ENCODE peak calls at places on chromosomes 11 and 22, in four cellular contexts. R, L, S and O are unnamed samples. For H3K36me3 and H3K4me1, the result is how much of the 10 kb centered on the place peaks cover.

GRCh38 chr22:30270841-30271240 is 4.2 kb upstream of the OSM start:
- DNase-seq in S (no peak), L (peak), R (no peak), O (no peak)

GRCh38 chr11:9840460-9841004 is 176.7 kb downstream of the SWAP70 start:
- DNase-seq in L (no peak), S (no peak), R (no peak), O (no peak)

GRCh38 chr22:39522567-39523300 is 2.4 kb downstream of the ATF4 start:
- DNase-seq in L (no peak), S (peak), R (peak), O (no peak)

GRCh38 chr11:67045314-67045713 is 11.3 kb upstream of the RHOD start:
- DNase-seq in R (no peak), L (no peak), S (no peak), O (no peak)

GRCh38 chr11:93515438-93515837 is 27.8 kb downstream of the SMCO4 start:
- DNase-seq in R (no peak), L (no peak), S (no peak), O (no peak)

GRCh38 chr11:125287467-125288232 is 123.1 kb downstream of the PKNOX2 start:
- DNase-seq in L (no peak), S (no peak), R (no peak), O (no peak)

GRCh38 chr11:12770966-12771597 is 96.9 kb downstream of the TEAD1 start:
- DNase-seq in L (no peak), R (no peak), S (no peak), O (peak)

GRCh38 chr11:429931-430456 is 11.8 kb downstream of the ANO9 start:
- DNase-seq in L (no peak), S (no peak), R (no peak), O (no peak)

GRCh38 chr11:124793466-124794278 is 6.5 kb downstream of the MSANTD2 start:
- DNase-seq in R (peak), S (peak), L (no peak), O (peak)

GRCh38 chr22:26259510-26259909 is 90.2 kb downstream of the SEZ6L start:
- DNase-seq in L (no peak), R (peak), S (peak), O (no peak)

GRCh38 chr11:14242198-14242597 is 116.8 kb downstream of the RRAS2 start:
- DNase-seq in L (no peak), R (no peak), S (no peak), O (no peak)

GRCh38 chr11:8258289-8258688 is 5.4 kb downstream of the LMO1 start:
- DNase-seq in S (no peak), L (no peak), R (no peak), O (no peak)

GRCh38 chr11:79592441-79593223 is 151.8 kb upstream of the TENM4 start:
- DNase-seq in S (no peak), R (no peak), L (no peak), O (no peak)

GRCh38 chr11:78414321-78415051 is 3.1 kb downstream of the GAB2 start:
- DNase-seq in L (no peak), S (no peak), R (peak), O (no peak)

GRCh38 chr22:19143212-19143611 is 1.2 kb downstream of the ESS2 start:
- DNase-seq in R (no peak), S (no peak), L (no peak), O (no peak)

GRCh38 chr11:64245797-64246623 is 733 bp downstream of the PPP1R14B start:
- DNase-seq in R (peak), S (no peak), L (peak), O (peak)

GRCh38 chr22:49608228-49608627 is 219.4 kb downstream of the BRD1 start:
- DNase-seq in L (no peak), S (no peak), R (no peak), O (no peak)

GRCh38 chr11:11157201-11157600 is 195.8 kb downstream of the CSNK2A3 start:
- DNase-seq in S (peak), R (no peak), L (no peak), O (no peak)

GRCh38 chr22:24304067-24304675 is 33.5 kb downstream of the SPECC1L start:
- DNase-seq in S (no peak), L (no peak), R (no peak), O (no peak)

GRCh38 chr11:75155570-75156422 is 4.9 kb downstream of the SLCO2B1 start:
- DNase-seq in S (no peak), L (no peak), R (no peak), O (no peak)

GRCh38 chr22:49052560-49052959 is 775.1 kb downstream of the BRD1 start:
- DNase-seq in L (no peak), S (no peak), R (no peak), O (no peak)

GRCh38 chr11:78978831-78979230 is 404.2 kb upstream of the NARS2 start:
- DNase-seq in L (no peak), R (no peak), S (no peak), O (no peak)

GRCh38 chr22:33180371-33180770 is 122.2 kb upstream of the SYN3 start:
- DNase-seq in R (no peak), L (no peak), S (no peak), O (no peak)

GRCh38 chr11:113384551-113384950 is 3.0 kb upstream of the ANKK1 start:
- DNase-seq in L (peak), R (no peak), S (peak), O (peak)

GRCh38 chr11:56659755-56660154 is 3.7 kb upstream of the OR5AR1 start:
- DNase-seq in R (peak), L (no peak), S (no peak), O (no peak)

GRCh38 chr11:43787823-43788222 is 92.8 kb upstream of the ALKBH3 start:
- DNase-seq in R (no peak), S (no peak), L (no peak), O (no peak)

GRCh38 chr11:46143049-46143806 is 22.0 kb upstream of the PHF21A start:
- DNase-seq in S (no peak), L (no peak), R (no peak), O (no peak)

GRCh38 chr11:2259466-2259830 is 10.9 kb downstream of the ASCL2 start:
- DNase-seq in R (no peak), L (no peak), S (no peak), O (no peak)

GRCh38 chr11:104728927-104729326 is 169.3 kb downstream of the CASP12 start:
- DNase-seq in R (no peak), S (no peak), L (no peak), O (no peak)

GRCh38 chr11:131663403-131664200 is 293.2 kb downstream of the NTM start:
- DNase-seq in S (no peak), R (no peak), L (peak), O (no peak)

GRCh38 chr11:62851807-62852522 is 12.6 kb upstream of the WDR74 start:
- DNase-seq in L (no peak), R (no peak), S (no peak), O (no peak)

GRCh38 chr11:70876685-70877084 is 375.7 kb downstream of the SHANK2 start:
- DNase-seq in L (no peak), R (no peak), S (no peak), O (no peak)

GRCh38 chr11:99534812-99535211 is 514.1 kb downstream of the CNTN5 start:
- DNase-seq in L (no peak), S (no peak), R (no peak), O (no peak)

GRCh38 chr11:96215094-96215782 is 127.8 kb downstream of the MAML2 start:
- DNase-seq in S (no peak), R (no peak), L (no peak), O (no peak)

GRCh38 chr22:49368976-49369725 is 458.5 kb downstream of the BRD1 start:
- DNase-seq in R (no peak), S (no peak), L (no peak), O (no peak)

GRCh38 chr22:27903805-27904473 is 15.1 kb downstream of the PITPNB start:
- DNase-seq in R (no peak), L (no peak), S (no peak), O (no peak)

GRCh38 chr22:27911329-27911728 is 7.7 kb downstream of the PITPNB start:
- DNase-seq in R (no peak), S (peak), L (no peak), O (no peak)

GRCh38 chr22:27905638-27906037 is 13.4 kb downstream of the PITPNB start:
- DNase-seq in L (no peak), S (no peak), R (no peak), O (no peak)

GRCh38 chr22:27906241-27906640 is 12.8 kb downstream of the PITPNB start:
- DNase-seq in L (no peak), S (no peak), R (no peak), O (no peak)
- H3K36me3 ChIP-seq in L (under half), S (under half), R (under half), O (under half)

GRCh38 chr11:134039726-134040385 is 29.0 kb upstream of the JAM3 start:
- DNase-seq in S (no peak), R (no peak), L (no peak), O (no peak)

GRCh38 chr11:134038897-134039470 is 29.9 kb upstream of the JAM3 start:
- DNase-seq in L (no peak), R (no peak), S (peak), O (no peak)

GRCh38 chr11:134034496-134035381 is 34.1 kb upstream of the JAM3 start:
- DNase-seq in S (no peak), L (peak), R (no peak), O (peak)

GRCh38 chr11:134036484-134037092 is 32.3 kb upstream of the JAM3 start:
- DNase-seq in R (no peak), L (no peak), S (no peak), O (no peak)

DNA sequence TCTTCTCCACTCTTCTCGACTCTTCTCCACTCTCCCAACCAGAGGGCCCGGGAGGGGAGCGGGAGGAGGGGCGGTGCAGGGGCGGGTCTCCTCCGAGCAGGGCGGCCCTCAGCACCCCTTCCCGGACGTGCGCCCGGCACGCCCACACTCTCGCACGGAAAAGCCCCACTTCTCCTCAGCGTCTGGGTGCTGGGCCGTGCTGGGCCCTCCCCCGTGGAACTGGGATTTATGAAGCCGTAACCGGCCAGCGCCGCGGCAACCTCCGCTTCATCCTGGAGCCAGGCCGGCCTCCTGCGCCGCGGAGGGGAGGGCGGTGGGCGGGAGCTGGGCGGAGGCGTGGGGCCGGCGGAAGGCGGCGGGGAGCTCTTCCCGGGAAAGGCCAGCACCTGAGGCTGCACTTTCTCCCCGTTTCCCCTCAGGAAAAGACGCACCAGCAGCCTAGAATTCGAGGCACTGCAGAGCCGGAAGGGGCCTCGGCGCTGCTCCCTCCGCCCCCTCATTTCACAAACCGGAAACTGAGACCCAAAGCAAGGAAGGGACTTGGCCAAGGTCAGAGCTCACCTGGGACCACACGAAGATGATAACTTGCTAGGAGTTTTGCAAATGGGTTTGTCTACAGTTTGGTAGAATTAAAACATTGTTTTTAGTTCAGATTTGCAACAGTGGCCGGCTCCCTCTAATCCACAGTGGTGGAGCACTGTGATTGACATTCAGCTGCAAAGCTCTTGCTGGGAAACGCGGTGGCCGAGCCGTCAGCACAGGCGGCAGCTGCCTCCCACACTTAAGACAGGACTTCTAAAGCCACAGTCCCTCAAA is 31.6 kb upstream of the JAM3 start:
- DNase-seq in S (peak), L (peak), R (peak), O (no peak)
- H3K4me1 ChIP-seq in S (under half), L (under half), R (under half), O (half or more)

DNA sequence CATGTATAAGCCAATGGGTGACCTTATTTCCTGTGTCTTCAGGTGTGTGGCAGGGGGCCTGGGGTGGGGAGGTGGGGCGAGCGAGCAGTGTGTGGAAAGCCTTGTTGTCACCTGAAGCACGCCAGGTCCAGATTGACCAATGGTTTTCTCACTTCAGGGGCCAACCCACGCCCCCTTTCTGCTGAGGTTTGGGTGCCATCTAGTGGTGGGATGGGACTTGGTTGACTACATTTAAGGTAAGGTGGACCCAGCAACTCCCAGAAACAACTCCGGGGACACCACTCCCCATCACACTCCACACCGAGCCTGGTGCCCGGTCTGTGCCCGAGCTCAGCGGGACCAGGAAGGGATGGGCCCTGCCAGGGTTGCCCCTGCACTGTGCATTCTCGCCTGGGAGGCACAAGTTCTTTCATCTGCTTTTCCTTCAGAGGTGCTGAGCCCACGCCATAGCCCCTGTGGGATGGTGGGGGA is 40.0 kb downstream of the TPCN2 start:
- DNase-seq in R (peak), S (peak), L (peak), O (no peak)
- H3K36me3 ChIP-seq in R (under half), S (under half), L (under half), O (under half)

GRCh38 chr22:28817919-28818859 is 17.8 kb upstream of the XBP1 start:
- DNase-seq in L (peak), S (peak), R (no peak), O (no peak)
- H3K4me1 ChIP-seq in L (under half), S (under half), R (under half), O (under half)